ENCODE peak calls at places on chromosomes 12 and 14, in six cellular contexts. Z is pancreas, I is cardiac fibroblast, L is mammary epithelial cell, C is transverse colon, Q is GM06990. W is an unnamed sample.

GRCh38 chr12:132608231-132609171 is 1.9 kb downstream of the LRCOL1 start:
- DNase-seq in Q (no peak), L (no peak), Z (peak), C (no peak), I (no peak), W (no peak)

GRCh38 chr12:44227601-44228000 is 391.7 kb downstream of the TMEM117 start:
- DNase-seq in Q (no peak), C (no peak), L (no peak), I (no peak), Z (no peak), W (no peak)

GRCh38 chr12:63843613-63844390 is 698 bp upstream of the SRGAP1 start:
- DNase-seq in I (peak), L (peak), C (peak), Q (peak), Z (peak), W (peak)

GRCh38 chr12:121465921-121466799 is 66.2 kb downstream of the RNF34 start:
- DNase-seq in C (peak), Q (peak), I (peak), Z (peak), L (peak), W (peak)

GRCh38 chr12:570949-571794 is 92.1 kb downstream of the NINJ2 start:
- DNase-seq in Q (no peak), Z (no peak), C (peak), I (peak), L (peak), W (no peak)

GRCh38 chr12:53775478-53776145 is 23.8 kb upstream of the CISTR start:
- DNase-seq in Z (no peak), Q (no peak), I (peak), C (no peak), L (no peak), W (no peak)

GRCh38 chr12:31756977-31757420 is 28.2 kb upstream of the AMN1 start:
- DNase-seq in I (peak), L (peak), C (peak), Z (no peak), Q (no peak), W (no peak)

GRCh38 chr12:54370218-54370730 is 6.0 kb upstream of the GPR84 start:
- DNase-seq in Q (no peak), Z (peak), C (peak), I (peak), L (peak), W (peak)

GRCh38 chr12:51823875-51824565 is 24.5 kb downstream of the FIGNL2 start:
- DNase-seq in C (peak), Q (no peak), Z (no peak), I (peak), L (peak), W (no peak)

GRCh38 chr12:49962861-49963765 is 1.4 kb downstream of the AQP5 start:
- DNase-seq in C (peak), L (peak), Q (no peak), Z (peak), I (peak), W (no peak)

GRCh38 chr12:116878567-116879508 is 2.4 kb downstream of the HRK start:
- DNase-seq in I (no peak), Z (peak), C (peak), Q (no peak), L (peak), W (no peak)

GRCh38 chr14:51448831-51449665 is 202.7 kb upstream of the FRMD6 start:
- DNase-seq in I (peak), C (no peak), Z (no peak), Q (no peak), L (peak), W (no peak)

GRCh38 chr12:1929985-1930815 is 11.7 kb upstream of the CACNA2D4 start:
- DNase-seq in I (no peak), C (no peak), L (no peak), Z (no peak), Q (no peak), W (no peak)

GRCh38 chr12:61487728-61488127 is 772.5 kb upstream of the USP15 start:
- DNase-seq in Q (no peak), I (no peak), Z (no peak), C (no peak), L (no peak), W (no peak)
- TF ChIP-seq CTCF in Q (no peak), I (no peak), Z (no peak), C (no peak), L (no peak), W (no peak)

DNA sequence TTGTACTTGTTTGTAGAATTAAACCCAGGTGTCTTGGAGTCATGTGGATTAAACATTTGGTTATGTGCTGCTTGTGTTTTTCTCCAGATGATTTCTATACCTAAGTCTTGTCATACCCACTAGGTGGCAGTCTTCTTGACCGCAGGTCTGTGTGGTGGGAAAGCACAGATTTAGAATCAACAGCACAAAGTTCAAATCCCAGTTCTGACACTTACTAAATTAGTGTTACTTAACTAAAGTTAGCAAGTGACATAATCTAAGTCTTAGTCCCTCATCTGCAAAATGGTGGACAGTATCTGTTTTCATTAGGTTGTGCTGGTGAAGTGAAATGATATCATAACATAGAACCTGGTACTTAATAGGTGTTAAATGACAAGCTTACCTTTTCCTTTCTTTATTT is 151.0 kb upstream of the ARHGAP5 start:
- DNase-seq in L (no peak), C (no peak), Z (no peak), I (peak), Q (no peak), W (peak)
- TF ChIP-seq CTCF in L (peak), C (peak), Z (peak), I (peak), Q (peak), W (peak)

DNA sequence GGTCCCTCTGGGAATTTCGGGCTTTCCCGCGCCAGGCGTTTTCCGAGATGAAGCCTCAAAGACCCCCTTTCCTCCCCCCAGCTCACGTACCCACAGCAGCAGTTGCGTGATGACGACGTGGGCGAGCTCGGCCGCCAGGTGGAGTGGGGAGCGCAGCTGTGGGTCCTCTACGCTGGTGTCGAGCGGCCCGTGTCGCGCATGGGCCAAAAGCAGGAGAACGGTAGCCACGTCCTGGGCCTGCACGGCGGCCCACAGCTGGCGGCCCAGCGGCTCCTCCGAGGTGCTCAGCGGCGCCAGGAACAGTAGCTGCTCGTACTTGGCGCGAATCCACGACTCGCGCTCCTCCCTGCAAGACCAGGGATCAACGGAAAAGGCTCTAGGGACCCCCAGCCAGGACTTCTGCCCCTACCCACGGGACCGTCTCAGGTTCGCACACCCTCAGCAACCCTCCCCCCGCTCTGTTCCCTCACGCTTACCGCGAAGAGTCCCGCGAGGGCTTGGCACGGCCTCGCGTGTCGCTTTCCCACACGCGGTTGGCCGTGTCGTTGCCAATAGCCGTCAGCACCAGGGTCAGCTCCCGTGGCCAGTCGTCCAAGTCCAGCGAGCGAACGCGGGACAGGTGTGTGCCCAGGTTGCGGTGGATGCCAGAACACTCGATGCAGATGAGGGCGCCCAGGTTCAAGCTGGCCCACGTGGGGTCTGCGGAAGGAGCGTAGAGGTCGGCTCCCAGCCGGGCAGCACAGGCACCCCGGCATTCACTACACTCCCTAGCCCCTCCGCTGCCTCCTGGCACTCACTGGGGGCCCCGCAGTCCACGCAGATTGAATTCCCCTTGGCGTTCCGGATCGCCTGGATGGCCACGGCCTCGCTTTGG is 11.4 kb downstream of the AGAP2 start:
- DNase-seq in C (peak), Q (no peak), L (no peak), Z (peak), I (peak), W (peak)
- TF ChIP-seq CTCF in C (peak), Q (no peak), L (peak), Z (no peak), I (peak), W (no peak)

DNA sequence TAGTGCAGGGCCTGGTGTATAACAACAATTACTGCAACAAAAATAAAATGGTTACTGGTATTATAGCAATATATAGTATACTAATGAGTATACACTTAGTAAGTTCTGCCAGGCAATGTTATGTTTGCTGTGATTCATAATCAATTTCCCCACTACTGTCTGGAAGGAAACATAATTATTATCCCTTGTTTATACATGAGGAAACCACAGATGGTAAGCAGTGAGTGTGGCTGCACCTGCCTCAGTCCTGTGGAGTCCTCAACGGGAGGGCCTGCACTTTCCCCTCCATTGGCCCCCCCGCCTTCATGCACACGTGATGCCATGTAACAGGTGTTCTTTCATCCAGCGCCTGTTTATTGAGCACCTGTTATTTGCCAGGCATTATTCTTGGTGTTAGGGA is 59.7 kb upstream of the CHGA start:
- DNase-seq in I (no peak), L (no peak), Q (no peak), C (no peak), Z (no peak), W (no peak)
- TF ChIP-seq CTCF in I (no peak), L (no peak), Q (no peak), C (no peak), Z (no peak), W (no peak)